ENCODE peak calls at places on chromosome 2, in four cellular contexts. S is stomach, R is transverse colon, X is heart left ventricle. K is an unnamed sample.

GRCh38 chr2:24471662-24472061 is 19.4 kb upstream of the NCOA1 start:
- DNase-seq in S (no peak), X (no peak), R (no peak), K (no peak)

GRCh38 chr2:53403836-53404413 is 363.7 kb upstream of the CHAC2 start:
- DNase-seq in X (no peak), S (no peak), R (no peak), K (no peak)

GRCh38 chr2:208112969-208113368 is 11.4 kb downstream of the CRYGD start:
- DNase-seq in S (no peak), R (no peak), X (no peak), K (no peak)

GRCh38 chr2:33848486-33848885 is 249.4 kb upstream of the FAM98A start:
- DNase-seq in X (no peak), S (no peak), R (no peak), K (no peak)

GRCh38 chr2:101308432-101309210 is at the start of gene RNF149:
- DNase-seq in R (peak; percentile 95), S (peak; percentile 95), X (peak; percentile 98), K (peak; percentile 93)

GRCh38 chr2:195820373-195820772 is 163.3 kb downstream of the SLC39A10 start:
- DNase-seq in R (no peak), S (no peak), X (no peak), K (no peak)

GRCh38 chr2:163812926-163813520 is 77.2 kb upstream of the FIGN start:
- DNase-seq in S (no peak), X (no peak), R (no peak), K (no peak)

GRCh38 chr2:24456610-24457556 is 34.2 kb upstream of the NCOA1 start:
- DNase-seq in S (peak; percentile 30), X (peak; percentile 66), R (peak; percentile 54), K (peak; percentile 42)

GRCh38 chr2:71697106-71698010 is 244.0 kb downstream of the DYSF start:
- DNase-seq in X (peak; percentile 44), S (no peak), R (peak; percentile 1), K (no peak)

GRCh38 chr2:30234180-30234971 is 3.0 kb downstream of the LBH start:
- DNase-seq in R (peak; percentile 30), S (peak; percentile 35), X (no peak), K (no peak)

GRCh38 chr2:61733563-61733962 is 120.3 kb downstream of the FAM161A start:
- DNase-seq in R (no peak), X (no peak), S (no peak), K (no peak)

GRCh38 chr2:60891175-60891574 is 9.8 kb downstream of the REL start:
- DNase-seq in S (no peak), X (no peak), R (no peak), K (no peak)

GRCh38 chr2:119293254-119293653 is 69.6 kb downstream of the STEAP3 start:
- DNase-seq in S (no peak), X (no peak), R (no peak), K (no peak)

GRCh38 chr2:165469417-165469816 is at the start of gene CSRNP3:
- DNase-seq in X (no peak), R (peak; percentile 59), S (peak; percentile 65), K (peak; percentile 70)

GRCh38 chr2:10449481-10449831 is 1.3 kb upstream of the ODC1 start:
- DNase-seq in R (no peak), S (no peak), X (no peak), K (no peak)

GRCh38 chr2:227320305-227321094 is 4.6 kb upstream of the MFF start:
- DNase-seq in X (peak; percentile 56), R (no peak), S (no peak), K (no peak)

GRCh38 chr2:47631840-47632398 is 151.0 kb upstream of the MSH6 start:
- DNase-seq in R (peak; percentile 30), S (peak; percentile 56), X (peak; percentile 62), K (peak; percentile 46)

GRCh38 chr2:94871226-94872087 is at the start of gene TEKT4:
- DNase-seq in S (no peak), X (peak; percentile 60), R (no peak), K (peak; percentile 29)

GRCh38 chr2:44623622-44624351 is 262.0 kb downstream of the CAMKMT start:
- DNase-seq in S (no peak), X (no peak), R (no peak), K (no peak)
- TF ChIP-seq CTCF in S (no peak), X (no peak), R (no peak), K (no peak)

GRCh38 chr2:89823556-89823955 is 1132.1 kb downstream of the RPIA start:
- DNase-seq in X (no peak), S (no peak), R (no peak), K (no peak)

GRCh38 chr2:89821455-89821945 is 1130.0 kb downstream of the RPIA start:
- DNase-seq in S (no peak), R (no peak), X (no peak), K (no peak)

GRCh38 chr2:89820248-89820647 is 1128.8 kb downstream of the RPIA start:
- DNase-seq in R (no peak), S (no peak), X (no peak), K (no peak)

GRCh38 chr2:89819809-89820208 is 1128.3 kb downstream of the RPIA start:
- DNase-seq in X (no peak), S (no peak), R (no peak), K (no peak)

DNA sequence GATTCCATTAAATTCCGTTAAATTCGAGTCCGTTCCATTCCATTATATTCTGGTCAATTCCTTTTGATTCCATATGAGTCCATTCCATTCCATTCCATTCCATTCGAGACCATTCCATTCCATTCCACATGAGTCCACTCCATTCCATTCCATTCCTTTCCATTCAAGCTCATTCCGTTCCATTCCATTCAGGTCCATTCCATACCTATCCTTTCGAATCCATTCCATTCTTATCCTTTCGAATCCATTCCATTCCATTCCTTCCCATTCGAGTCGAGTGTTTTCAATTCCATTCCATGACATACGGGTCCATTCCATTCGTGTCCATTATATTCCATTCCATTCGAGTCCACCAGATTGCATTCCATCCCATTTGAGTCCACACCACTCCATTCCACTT is 1127.4 kb downstream of the RPIA start:
- DNase-seq in X (no peak), R (no peak), S (no peak), K (no peak)
- H3K9me3 ChIP-seq in X (peaks cover 2% of the 10 kb centered on the region), R (peaks cover 13% of the 10 kb centered on the region), S (peaks cover 21% of the 10 kb centered on the region), K (peaks cover 49% of the 10 kb centered on the region)

GRCh38 chr2:38509947-38510326 is 92.8 kb downstream of the HNRNPLL start:
- DNase-seq in X (no peak), R (no peak), S (no peak), K (no peak)

GRCh38 chr2:38507712-38508111 is 95.0 kb downstream of the HNRNPLL start:
- DNase-seq in X (no peak), R (no peak), S (no peak), K (no peak)

GRCh38 chr2:38509322-38509946 is 93.3 kb downstream of the HNRNPLL start:
- DNase-seq in X (no peak), R (no peak), S (no peak), K (no peak)

GRCh38 chr2:38505779-38506178 is 96.9 kb downstream of the HNRNPLL start:
- DNase-seq in R (peak; percentile 44), X (no peak), S (no peak), K (peak; percentile 51)

GRCh38 chr2:38508311-38509039 is 94.3 kb downstream of the HNRNPLL start:
- DNase-seq in X (peak; percentile 82), R (peak; percentile 91), S (peak; percentile 83), K (peak; percentile 88)
- TF ChIP-seq CTCF in X (peak; percentile 63), R (peak; percentile 25), S (no peak), K (peak; percentile 51)

GRCh38 chr2:2851316-2851715 is 520.2 kb upstream of the MYT1L start:
- DNase-seq in S (no peak), X (no peak), R (no peak), K (no peak)

GRCh38 chr2:2850891-2851290 is 519.8 kb upstream of the MYT1L start:
- DNase-seq in R (no peak), S (no peak), X (no peak), K (no peak)

GRCh38 chr2:2848621-2849443 is 517.8 kb upstream of the MYT1L start:
- DNase-seq in R (no peak), S (no peak), X (no peak), K (no peak)

GRCh38 chr2:2849464-2850217 is 518.6 kb upstream of the MYT1L start:
- DNase-seq in R (no peak), S (no peak), X (no peak), K (no peak)

DNA sequence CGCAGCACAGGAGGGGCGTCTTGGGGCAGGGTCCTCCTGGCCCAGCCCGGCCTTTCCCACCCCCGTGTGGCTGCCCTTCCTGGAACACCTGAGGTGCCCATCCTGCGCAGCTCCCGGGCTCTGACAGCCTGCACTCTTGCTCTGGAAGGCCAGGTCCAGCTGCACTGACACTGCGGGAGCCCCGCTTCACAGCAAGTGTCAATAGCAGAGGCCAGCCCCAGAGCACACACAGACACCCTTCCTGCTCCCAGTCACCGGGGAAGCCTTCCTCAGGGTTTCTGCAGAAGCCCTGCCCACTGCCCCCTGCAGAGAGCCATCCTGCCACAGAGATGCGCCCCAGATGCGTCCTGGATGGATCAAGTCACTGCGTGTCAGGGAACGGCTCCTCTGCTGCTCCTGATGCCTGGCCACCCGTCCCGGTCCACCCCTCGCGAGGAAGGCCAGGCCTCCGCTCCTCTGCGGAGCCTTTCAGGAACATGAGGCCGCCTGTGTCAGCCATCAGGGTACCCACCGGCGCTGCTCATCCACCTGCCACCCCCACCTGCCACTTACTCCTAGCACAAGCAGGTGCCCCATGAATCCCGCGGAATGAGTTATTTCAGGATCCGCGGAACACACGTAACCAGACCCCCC is 519.3 kb upstream of the MYT1L start:
- DNase-seq in S (no peak), X (no peak), R (no peak), K (no peak)
- H3K9me3 ChIP-seq in S (no peaks in the 10 kb centered on the region), X (no peaks in the 10 kb centered on the region), R (no peaks in the 10 kb centered on the region), K (no peaks in the 10 kb centered on the region)

DNA sequence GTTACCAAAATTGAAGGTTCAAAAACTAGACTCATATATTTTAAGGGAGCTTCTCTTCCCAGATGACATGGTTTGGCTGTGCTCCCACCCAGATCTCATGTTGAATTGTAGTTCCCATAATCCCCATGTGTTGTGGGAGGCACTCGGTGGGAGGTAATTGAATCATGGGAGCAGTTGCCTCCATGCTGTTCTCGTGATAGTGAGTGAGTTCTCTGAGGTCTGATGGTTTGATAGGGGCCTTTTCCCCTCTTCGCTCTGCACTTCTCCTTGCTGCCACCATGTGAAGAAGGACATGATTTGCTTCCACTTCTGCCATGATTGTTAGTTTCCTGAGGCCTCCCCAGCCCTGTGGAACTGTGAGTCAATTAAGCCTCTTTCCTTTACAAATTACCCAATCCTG is 140.1 kb downstream of the MAIP1 start:
- DNase-seq in X (no peak), S (no peak), R (no peak), K (no peak)
- TF ChIP-seq CTCF in X (no peak), S (no peak), R (no peak), K (no peak)

GRCh38 chr2:130882111-130882510 is 45.4 kb downstream of the ARHGEF4 start:
- DNase-seq in S (no peak), R (no peak), X (no peak), K (no peak)

GRCh38 chr2:130884013-130884412 is 47.3 kb downstream of the ARHGEF4 start:
- DNase-seq in S (no peak), R (no peak), X (no peak), K (no peak)

GRCh38 chr2:130882991-130883390 is 46.3 kb downstream of the ARHGEF4 start:
- DNase-seq in S (no peak), X (no peak), R (no peak), K (no peak)

GRCh38 chr2:130884503-130884902 is 47.8 kb downstream of the ARHGEF4 start:
- DNase-seq in X (no peak), R (no peak), S (no peak), K (no peak)

GRCh38 chr2:130883520-130883919 is 46.8 kb downstream of the ARHGEF4 start:
- DNase-seq in R (no peak), S (no peak), X (no peak), K (no peak)
- H3K9me3 ChIP-seq in R (no peaks in the 10 kb centered on the region), S (no peaks in the 10 kb centered on the region), X (no peaks in the 10 kb centered on the region), K (no peaks in the 10 kb centered on the region)

K was measured in lung.